ENCODE peak calls at places on chromosomes 5 and 9, in nine cellular contexts. One of them, this sample, is unnamed.

GRCh38 chr9:92749934-92750315 is 14.7 kb downstream of the BICD2 start:
- DNase-seq in BE2C: no peak
- DNase-seq in kidney: no peak
- DNase-seq in H9: no peak
- DNase-seq in astrocyte: peak; percentile 29
- DNase-seq in colonic mucosa: no peak
- DNase-seq in ovary: no peak
- DNase-seq in fibroblast of mammary gland: peak; percentile 56
- DNase-seq in AG09319: no peak
- DNase-seq in this sample: no peak

GRCh38 chr5:42500003-42500599 is 76.9 kb downstream of the GHR start:
- DNase-seq in BE2C: no peak
- DNase-seq in kidney: no peak
- DNase-seq in H9: no peak
- DNase-seq in astrocyte: no peak
- DNase-seq in colonic mucosa: no peak
- DNase-seq in ovary: no peak
- DNase-seq in fibroblast of mammary gland: no peak
- DNase-seq in AG09319: no peak
- DNase-seq in this sample: no peak

GRCh38 chr5:103755974-103756373 is 193.4 kb upstream of the NUDT12 start:
- DNase-seq in BE2C: no peak
- DNase-seq in kidney: no peak
- DNase-seq in H9: no peak
- DNase-seq in astrocyte: no peak
- DNase-seq in colonic mucosa: no peak
- DNase-seq in ovary: no peak
- DNase-seq in fibroblast of mammary gland: no peak
- DNase-seq in AG09319: no peak
- DNase-seq in this sample: no peak

GRCh38 chr5:108233617-108234016 is 148.3 kb downstream of the FBXL17 start:
- DNase-seq in BE2C: no peak
- DNase-seq in kidney: no peak
- DNase-seq in H9: no peak
- DNase-seq in astrocyte: no peak
- DNase-seq in colonic mucosa: no peak
- DNase-seq in ovary: no peak
- DNase-seq in fibroblast of mammary gland: no peak
- DNase-seq in AG09319: no peak
- DNase-seq in this sample: no peak

GRCh38 chr9:95434116-95435073 is 82.4 kb downstream of the PTCH1 start:
- DNase-seq in BE2C: no peak
- DNase-seq in kidney: no peak
- DNase-seq in H9: peak; percentile 89
- DNase-seq in astrocyte: no peak
- DNase-seq in colonic mucosa: no peak
- DNase-seq in ovary: no peak
- DNase-seq in fibroblast of mammary gland: peak; percentile 35
- DNase-seq in AG09319: no peak
- DNase-seq in this sample: no peak

GRCh38 chr5:1440098-1440493 is 5.1 kb downstream of the SLC6A3 start:
- DNase-seq in BE2C: no peak
- DNase-seq in kidney: no peak
- DNase-seq in H9: no peak
- DNase-seq in astrocyte: no peak
- DNase-seq in colonic mucosa: no peak
- DNase-seq in ovary: no peak
- DNase-seq in fibroblast of mammary gland: no peak
- DNase-seq in AG09319: no peak
- DNase-seq in this sample: no peak

GRCh38 chr9:70421020-70421271 is 6.5 kb upstream of the KLF9 start:
- DNase-seq in BE2C: no peak
- DNase-seq in kidney: no peak
- DNase-seq in H9: no peak
- DNase-seq in astrocyte: no peak
- DNase-seq in colonic mucosa: no peak
- DNase-seq in ovary: no peak
- DNase-seq in fibroblast of mammary gland: no peak
- DNase-seq in AG09319: no peak
- DNase-seq in this sample: no peak

GRCh38 chr9:93094294-93095204 is 1.5 kb upstream of the CARD19 start:
- DNase-seq in BE2C: no peak
- DNase-seq in kidney: peak; percentile 84
- DNase-seq in H9: no peak
- DNase-seq in astrocyte: no peak
- DNase-seq in colonic mucosa: peak; percentile 67
- DNase-seq in ovary: peak; percentile 75
- DNase-seq in fibroblast of mammary gland: no peak
- DNase-seq in AG09319: no peak
- DNase-seq in this sample: peak; percentile 18

GRCh38 chr5:154236459-154237375 is 46.2 kb downstream of the GALNT10 start:
- DNase-seq in BE2C: no peak
- DNase-seq in kidney: no peak
- DNase-seq in H9: no peak
- DNase-seq in astrocyte: no peak
- DNase-seq in colonic mucosa: no peak
- DNase-seq in ovary: no peak
- DNase-seq in fibroblast of mammary gland: no peak
- DNase-seq in AG09319: no peak
- DNase-seq in this sample: no peak

GRCh38 chr5:1751026-1751863 is 48.4 kb downstream of the MRPL36 start:
- DNase-seq in BE2C: no peak
- DNase-seq in kidney: peak; percentile 63
- DNase-seq in H9: peak; percentile 31
- DNase-seq in astrocyte: no peak
- DNase-seq in colonic mucosa: peak; percentile 4
- DNase-seq in ovary: no peak
- DNase-seq in fibroblast of mammary gland: no peak
- DNase-seq in AG09319: no peak
- DNase-seq in this sample: no peak

GRCh38 chr5:76938177-76938576 is 14.7 kb upstream of the CRHBP start:
- DNase-seq in BE2C: no peak
- DNase-seq in kidney: no peak
- DNase-seq in H9: no peak
- DNase-seq in astrocyte: no peak
- DNase-seq in colonic mucosa: no peak
- DNase-seq in ovary: no peak
- DNase-seq in fibroblast of mammary gland: no peak
- DNase-seq in AG09319: no peak
- DNase-seq in this sample: no peak

GRCh38 chr5:154077692-154078091 is 38.9 kb downstream of the MFAP3 start:
- DNase-seq in BE2C: no peak
- DNase-seq in kidney: no peak
- DNase-seq in H9: no peak
- DNase-seq in astrocyte: peak; percentile 65
- DNase-seq in colonic mucosa: no peak
- DNase-seq in ovary: no peak
- DNase-seq in fibroblast of mammary gland: peak; percentile 83
- DNase-seq in AG09319: no peak
- DNase-seq in this sample: no peak

GRCh38 chr5:35354751-35355150 is 124.5 kb upstream of the PRLR start:
- DNase-seq in BE2C: no peak
- DNase-seq in kidney: no peak
- DNase-seq in H9: no peak
- DNase-seq in astrocyte: no peak
- DNase-seq in colonic mucosa: no peak
- DNase-seq in ovary: no peak
- DNase-seq in fibroblast of mammary gland: peak; percentile 40
- DNase-seq in AG09319: no peak
- DNase-seq in this sample: no peak

GRCh38 chr9:93148721-93149120 is 14.7 kb upstream of the NINJ1 start:
- DNase-seq in BE2C: no peak
- DNase-seq in kidney: no peak
- DNase-seq in H9: no peak
- DNase-seq in astrocyte: no peak
- DNase-seq in colonic mucosa: no peak
- DNase-seq in ovary: no peak
- DNase-seq in fibroblast of mammary gland: no peak
- DNase-seq in AG09319: no peak
- DNase-seq in this sample: no peak

DNA sequence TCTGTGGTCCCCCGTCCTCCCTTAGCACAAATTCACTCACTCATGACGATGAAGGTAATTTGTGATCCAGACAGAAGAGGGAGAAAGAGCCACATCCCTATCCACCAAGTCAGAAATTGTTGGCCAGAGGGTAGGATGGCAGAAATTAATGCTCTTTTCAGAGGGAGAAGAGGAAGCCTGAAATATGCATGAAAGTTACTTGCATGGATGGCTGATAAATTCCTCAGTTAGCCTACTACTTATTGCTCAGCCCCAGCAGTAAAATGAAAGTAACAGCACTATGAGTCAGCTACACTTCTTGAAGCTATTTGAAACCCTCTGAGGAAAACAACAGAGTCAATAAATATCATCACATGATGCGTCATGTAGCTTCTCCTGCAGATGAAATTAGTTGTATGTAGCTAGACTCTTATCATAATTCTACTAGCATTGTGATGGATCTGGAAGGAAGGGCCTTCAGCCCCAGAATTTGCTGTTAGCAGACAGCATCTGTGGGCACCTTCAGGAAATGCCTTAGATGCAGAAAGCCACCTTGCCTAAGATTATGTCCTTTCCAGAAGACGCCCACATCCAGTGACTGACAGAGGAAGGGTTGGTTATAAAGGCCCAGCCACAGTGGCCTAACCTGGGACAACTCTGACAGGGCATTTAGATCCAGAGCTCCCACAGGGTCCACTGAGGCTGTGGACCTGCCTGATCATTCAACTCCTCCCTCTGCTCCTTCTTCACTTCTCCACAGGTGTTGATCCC is 81.2 kb upstream of the CCDC112 start:
- DNase-seq in BE2C: no peak
- DNase-seq in kidney: no peak
- DNase-seq in H9: no peak
- DNase-seq in astrocyte: peak; percentile 91
- DNase-seq in colonic mucosa: no peak
- DNase-seq in ovary: no peak
- DNase-seq in fibroblast of mammary gland: peak; percentile 95
- DNase-seq in AG09319: peak; percentile 77
- DNase-seq in this sample: no peak
- TF ChIP-seq CTCF in BE2C: no peak
- TF ChIP-seq CTCF in kidney: no peak
- TF ChIP-seq CTCF in H9: no peak
- TF ChIP-seq CTCF in astrocyte: peak; percentile 19
- TF ChIP-seq CTCF in colonic mucosa: peak; percentile 21
- TF ChIP-seq CTCF in ovary: no peak
- TF ChIP-seq CTCF in fibroblast of mammary gland: peak; percentile 28
- TF ChIP-seq CTCF in AG09319: peak; percentile 41
- TF ChIP-seq CTCF in this sample: no peak

GRCh38 chr5:144394036-144394435 is 223.4 kb downstream of the KCTD16 start:
- DNase-seq in BE2C: no peak
- DNase-seq in kidney: no peak
- DNase-seq in H9: no peak
- DNase-seq in astrocyte: no peak
- DNase-seq in colonic mucosa: no peak
- DNase-seq in ovary: no peak
- DNase-seq in fibroblast of mammary gland: no peak
- DNase-seq in AG09319: no peak
- DNase-seq in this sample: no peak
- TF ChIP-seq CTCF in BE2C: no peak
- TF ChIP-seq CTCF in kidney: no peak
- TF ChIP-seq CTCF in H9: no peak
- TF ChIP-seq CTCF in astrocyte: no peak
- TF ChIP-seq CTCF in colonic mucosa: no peak
- TF ChIP-seq CTCF in ovary: no peak
- TF ChIP-seq CTCF in fibroblast of mammary gland: no peak
- TF ChIP-seq CTCF in AG09319: no peak
- TF ChIP-seq CTCF in this sample: no peak

DNA sequence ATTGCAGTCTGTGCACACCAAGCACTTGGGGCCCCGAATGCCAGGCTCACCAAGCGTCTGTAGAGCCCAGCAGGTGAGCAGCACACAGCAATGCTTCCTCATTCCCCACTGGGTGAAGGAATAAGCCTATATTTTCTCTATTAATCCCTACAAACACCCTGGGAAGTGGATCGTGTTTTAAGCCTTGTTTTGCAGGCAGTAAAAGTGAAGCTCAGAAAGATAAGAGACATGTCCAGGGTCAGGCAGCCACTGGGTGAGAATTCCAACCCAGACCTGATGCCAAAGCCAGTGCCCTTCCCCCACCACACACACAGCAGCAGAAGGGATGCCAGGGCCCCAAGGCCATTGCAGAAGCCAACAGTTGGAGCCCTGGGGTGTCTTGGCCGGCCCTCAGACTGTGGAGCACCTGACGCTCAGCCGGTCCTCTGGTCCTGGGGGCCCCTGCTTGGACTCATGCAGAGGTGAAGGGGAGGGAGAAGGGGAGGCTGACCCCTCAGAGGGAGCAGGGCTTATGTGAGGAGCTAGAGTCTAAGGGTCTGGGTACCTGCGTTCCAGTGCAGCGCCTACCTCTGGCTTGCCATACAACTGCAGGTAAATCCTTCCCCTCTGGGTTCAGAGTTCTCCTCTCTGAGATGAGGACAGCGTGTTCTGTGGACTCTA is 26.3 kb upstream of the SYNPO start:
- DNase-seq in BE2C: no peak
- DNase-seq in kidney: no peak
- DNase-seq in H9: no peak
- DNase-seq in astrocyte: no peak
- DNase-seq in colonic mucosa: no peak
- DNase-seq in ovary: no peak
- DNase-seq in fibroblast of mammary gland: no peak
- DNase-seq in AG09319: no peak
- DNase-seq in this sample: no peak
- TF ChIP-seq CTCF in BE2C: peak; percentile 33
- TF ChIP-seq CTCF in kidney: peak; percentile 15
- TF ChIP-seq CTCF in H9: peak; percentile 71
- TF ChIP-seq CTCF in astrocyte: no peak
- TF ChIP-seq CTCF in colonic mucosa: no peak
- TF ChIP-seq CTCF in ovary: no peak
- TF ChIP-seq CTCF in fibroblast of mammary gland: no peak
- TF ChIP-seq CTCF in AG09319: no peak
- TF ChIP-seq CTCF in this sample: peak; percentile 3

GRCh38 chr5:170419666-170420065 is 30.5 kb upstream of the KCNMB1 start:
- DNase-seq in BE2C: no peak
- DNase-seq in kidney: no peak
- DNase-seq in H9: no peak
- DNase-seq in astrocyte: no peak
- DNase-seq in colonic mucosa: no peak
- DNase-seq in ovary: no peak
- DNase-seq in fibroblast of mammary gland: no peak
- DNase-seq in AG09319: no peak
- DNase-seq in this sample: no peak
- TF ChIP-seq CTCF in BE2C: no peak
- TF ChIP-seq CTCF in kidney: no peak
- TF ChIP-seq CTCF in H9: no peak
- TF ChIP-seq CTCF in astrocyte: no peak
- TF ChIP-seq CTCF in colonic mucosa: no peak
- TF ChIP-seq CTCF in ovary: no peak
- TF ChIP-seq CTCF in fibroblast of mammary gland: no peak
- TF ChIP-seq CTCF in AG09319: no peak
- TF ChIP-seq CTCF in this sample: no peak

DNA sequence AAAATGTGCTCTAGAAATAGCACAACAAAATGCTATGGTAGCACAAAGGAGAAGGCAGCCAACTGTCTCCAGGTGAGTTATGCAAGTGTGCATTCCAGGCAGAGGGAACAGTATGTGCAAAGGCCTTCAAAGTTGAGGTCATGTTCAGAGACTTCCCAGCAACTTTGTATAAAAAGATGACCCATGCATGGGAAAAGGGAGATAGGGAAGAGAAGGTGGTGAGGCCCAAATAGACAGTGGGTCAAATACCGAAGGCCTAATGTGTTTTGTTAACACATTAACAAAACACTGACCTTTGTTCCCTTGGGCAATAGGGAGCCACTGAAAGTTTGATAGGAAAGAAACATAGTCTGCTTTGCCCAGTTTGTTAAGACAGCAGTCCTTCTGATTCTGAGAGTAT is 445.3 kb downstream of the EBF1 start:
- DNase-seq in BE2C: no peak
- DNase-seq in kidney: no peak
- DNase-seq in H9: no peak
- DNase-seq in astrocyte: no peak
- DNase-seq in colonic mucosa: no peak
- DNase-seq in ovary: no peak
- DNase-seq in fibroblast of mammary gland: no peak
- DNase-seq in AG09319: no peak
- DNase-seq in this sample: no peak
- TF ChIP-seq CTCF in BE2C: no peak
- TF ChIP-seq CTCF in kidney: no peak
- TF ChIP-seq CTCF in H9: no peak
- TF ChIP-seq CTCF in astrocyte: no peak
- TF ChIP-seq CTCF in colonic mucosa: no peak
- TF ChIP-seq CTCF in ovary: no peak
- TF ChIP-seq CTCF in fibroblast of mammary gland: no peak
- TF ChIP-seq CTCF in AG09319: no peak
- TF ChIP-seq CTCF in this sample: no peak

This sample was measured in glutamatergic neuron.